ENCODE peak calls at places on chromosomes 12 and 14, in four cellular contexts. X is naive thymus-derived CD4-positive, alpha-beta T cell; J is heart left ventricle; B is mucosa of descending colon. A is an unnamed sample.

GRCh38 chr14:71331393-71331792 is 424.1 kb downstream of the PCNX1 start:
- DNase-seq in B (no peak), X (no peak), J (no peak), A (no peak)

GRCh38 chr12:212799-213526 is 994 bp downstream of the SLC6A12 start:
- DNase-seq in J (peak; percentile 50), B (peak; percentile 61), X (no peak), A (no peak)

GRCh38 chr14:94598506-94598815 is 13.7 kb upstream of the SERPINA3 start:
- DNase-seq in B (peak; percentile 29), J (no peak), X (no peak), A (peak; percentile 77)

GRCh38 chr14:50397461-50398196 is 948 bp upstream of the CDKL1 start:
- DNase-seq in X (no peak), B (peak; percentile 50), J (peak; percentile 44), A (no peak)

GRCh38 chr14:96151242-96151641 is 53.4 kb upstream of the BDKRB2 start:
- DNase-seq in J (no peak), B (no peak), X (no peak), A (no peak)

GRCh38 chr12:116631619-116632018 is 72.4 kb downstream of the MAP1LC3B2 start:
- DNase-seq in B (no peak), X (no peak), J (no peak), A (no peak)

GRCh38 chr14:21267431-21267845 is 1.8 kb downstream of the HNRNPC start:
- DNase-seq in B (no peak), J (no peak), X (no peak), A (no peak)

GRCh38 chr12:62522984-62523383 is 56.4 kb downstream of the MON2 start:
- DNase-seq in B (no peak), X (no peak), J (no peak), A (no peak)

GRCh38 chr12:104684884-104685283 is 228.1 kb downstream of the CHST11 start:
- DNase-seq in J (no peak), X (no peak), B (no peak), A (no peak)

GRCh38 chr14:32476532-32476931 is 147.4 kb downstream of the AKAP6 start:
- DNase-seq in X (no peak), J (no peak), B (no peak), A (no peak)

GRCh38 chr12:105846331-105846730 is 292.4 kb downstream of the NUAK1 start:
- DNase-seq in B (no peak), X (no peak), J (no peak), A (no peak)

GRCh38 chr12:2640709-2641108 is 154.1 kb upstream of the FKBP4 start:
- DNase-seq in X (no peak), J (peak; percentile 72), B (no peak), A (peak; percentile 89)

GRCh38 chr14:58501214-58501816 is 73.8 kb downstream of the KIAA0586 start:
- DNase-seq in X (peak; percentile 52), B (no peak), J (no peak), A (peak; percentile 23)

GRCh38 chr12:39375206-39375808 is 67.6 kb downstream of the KIF21A start:
- DNase-seq in J (no peak), X (no peak), B (no peak), A (no peak)

GRCh38 chr14:90740081-90740480 is 76.1 kb downstream of the TTC7B start:
- DNase-seq in J (no peak), X (no peak), B (no peak), A (no peak)

GRCh38 chr14:106276326-106277267 is 750.2 kb downstream of the TMEM121 start:
- DNase-seq in X (peak; percentile 73), J (no peak), B (no peak), A (no peak)

GRCh38 chr12:29256598-29256997 is 107.5 kb downstream of the FAR2 start:
- DNase-seq in B (no peak), X (no peak), J (no peak), A (no peak)

GRCh38 chr12:117574655-117575054 is 213.2 kb upstream of the NOS1 start:
- DNase-seq in B (no peak), X (no peak), J (no peak), A (no peak)

GRCh38 chr12:118098911-118099671 is 4.7 kb downstream of the VSIG10 start:
- DNase-seq in J (no peak), X (no peak), B (peak; percentile 53), A (no peak)

GRCh38 chr12:118603610-118604361 is 227.4 kb downstream of the SUDS3 start:
- DNase-seq in X (no peak), B (no peak), J (no peak), A (no peak)

GRCh38 chr12:100926669-100927248 is 132.2 kb downstream of the ANO4 start:
- DNase-seq in J (no peak), B (no peak), X (no peak), A (no peak)

GRCh38 chr12:80582431-80582830 is 125.0 kb upstream of the MYF6 start:
- DNase-seq in B (no peak), J (no peak), X (no peak), A (no peak)

GRCh38 chr14:96639550-96639949 is 137.4 kb downstream of the PAPOLA start:
- DNase-seq in J (no peak), B (no peak), X (no peak), A (no peak)

GRCh38 chr12:69996276-69996675 is 171.2 kb downstream of the MYRFL start:
- DNase-seq in J (no peak), B (no peak), X (no peak), A (no peak)

GRCh38 chr14:34190746-34191145 is 239.9 kb upstream of the EGLN3 start:
- DNase-seq in J (no peak), B (no peak), X (no peak), A (no peak)

GRCh38 chr12:93122089-93122488 is 193.0 kb upstream of the EEA1 start:
- DNase-seq in B (no peak), X (no peak), J (no peak), A (no peak)

GRCh38 chr12:12017135-12017581 is 53.6 kb upstream of the BCL2L14 start:
- DNase-seq in X (no peak), J (peak; percentile 50), B (no peak), A (no peak)

GRCh38 chr12:108616941-108617858 is 16.5 kb downstream of the SELPLG start:
- DNase-seq in X (peak; percentile 48), B (no peak), J (no peak), A (no peak)

GRCh38 chr12:93125126-93125525 is 196.0 kb upstream of the EEA1 start:
- DNase-seq in B (no peak), J (no peak), X (no peak), A (no peak)

GRCh38 chr12:98533723-98534251 is 18.4 kb downstream of the TMPO start:
- DNase-seq in X (no peak), J (no peak), B (no peak), A (no peak)

GRCh38 chr12:114684870-114685273 is 897 bp upstream of the TBX3 start:
- DNase-seq in X (no peak), J (no peak), B (no peak), A (no peak)

GRCh38 chr12:114684098-114684869 is at the start of gene TBX3:
- DNase-seq in J (peak; percentile 96), X (peak; percentile 50), B (peak; percentile 94), A (peak; percentile 97)

GRCh38 chr12:114682101-114682919 is 1.7 kb downstream of the TBX3 start:
- DNase-seq in B (no peak), J (no peak), X (no peak), A (no peak)

GRCh38 chr12:114683709-114684097 is 272 bp downstream of the TBX3 start:
- DNase-seq in X (peak; percentile 22), J (no peak), B (no peak), A (no peak)

DNA sequence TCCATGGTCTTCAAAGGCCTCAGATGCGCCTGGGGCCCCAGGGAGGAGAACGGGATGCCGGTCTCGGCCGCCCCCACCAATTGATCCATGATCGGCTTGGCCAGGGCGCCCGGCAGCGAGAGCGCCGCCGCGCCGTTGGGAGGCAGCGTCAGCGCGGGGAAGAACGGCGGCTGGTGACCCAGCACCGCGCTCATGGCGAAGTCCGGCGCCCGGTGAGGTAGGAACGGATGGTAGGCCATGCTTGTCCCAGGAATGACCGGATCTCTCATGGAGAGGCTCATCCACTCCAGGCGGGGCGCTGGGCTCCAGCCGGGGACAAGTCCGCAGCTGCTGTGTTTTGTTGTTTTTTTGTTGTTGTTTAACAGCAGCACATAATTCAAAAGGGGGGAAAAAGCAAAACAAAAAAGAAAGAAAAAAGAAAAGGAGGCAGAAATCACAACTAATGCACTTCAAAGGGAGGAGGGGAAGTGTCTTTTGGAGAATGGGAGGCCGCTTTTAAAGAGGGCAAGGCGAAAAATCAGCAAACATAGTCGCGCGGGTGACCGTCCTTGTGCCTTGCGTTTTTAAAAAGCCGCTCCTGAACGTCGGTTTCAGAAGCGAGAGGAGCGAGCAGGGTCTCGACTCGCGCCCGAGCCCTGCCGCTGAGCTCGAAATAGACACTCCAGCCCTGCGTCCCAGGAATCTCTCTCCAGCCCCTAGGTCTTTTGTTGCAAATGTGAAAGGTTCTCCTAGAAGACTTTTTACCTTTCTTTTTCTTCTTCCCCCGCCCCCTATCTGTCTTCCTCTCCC is 861 bp downstream of the TBX3 start:
- DNase-seq in J (peak; percentile 64), X (no peak), B (peak; percentile 70), A (no peak)
- H3K4me3 ChIP-seq in J (peak overlapping the region; percentile 75), X (peak overlapping the region; percentile 50), B (peak overlapping the region; percentile 44), A (peak overlapping the region; percentile 71)

GRCh38 chr12:76755829-76756379 is 8.0 kb upstream of the ZDHHC17 start:
- DNase-seq in X (no peak), B (no peak), J (no peak), A (no peak)
- H3K4me1 ChIP-seq in X (no peaks in the 10 kb centered on the region), B (no peaks in the 10 kb centered on the region), J (no peaks in the 10 kb centered on the region), A (no peaks in the 10 kb centered on the region)

DNA sequence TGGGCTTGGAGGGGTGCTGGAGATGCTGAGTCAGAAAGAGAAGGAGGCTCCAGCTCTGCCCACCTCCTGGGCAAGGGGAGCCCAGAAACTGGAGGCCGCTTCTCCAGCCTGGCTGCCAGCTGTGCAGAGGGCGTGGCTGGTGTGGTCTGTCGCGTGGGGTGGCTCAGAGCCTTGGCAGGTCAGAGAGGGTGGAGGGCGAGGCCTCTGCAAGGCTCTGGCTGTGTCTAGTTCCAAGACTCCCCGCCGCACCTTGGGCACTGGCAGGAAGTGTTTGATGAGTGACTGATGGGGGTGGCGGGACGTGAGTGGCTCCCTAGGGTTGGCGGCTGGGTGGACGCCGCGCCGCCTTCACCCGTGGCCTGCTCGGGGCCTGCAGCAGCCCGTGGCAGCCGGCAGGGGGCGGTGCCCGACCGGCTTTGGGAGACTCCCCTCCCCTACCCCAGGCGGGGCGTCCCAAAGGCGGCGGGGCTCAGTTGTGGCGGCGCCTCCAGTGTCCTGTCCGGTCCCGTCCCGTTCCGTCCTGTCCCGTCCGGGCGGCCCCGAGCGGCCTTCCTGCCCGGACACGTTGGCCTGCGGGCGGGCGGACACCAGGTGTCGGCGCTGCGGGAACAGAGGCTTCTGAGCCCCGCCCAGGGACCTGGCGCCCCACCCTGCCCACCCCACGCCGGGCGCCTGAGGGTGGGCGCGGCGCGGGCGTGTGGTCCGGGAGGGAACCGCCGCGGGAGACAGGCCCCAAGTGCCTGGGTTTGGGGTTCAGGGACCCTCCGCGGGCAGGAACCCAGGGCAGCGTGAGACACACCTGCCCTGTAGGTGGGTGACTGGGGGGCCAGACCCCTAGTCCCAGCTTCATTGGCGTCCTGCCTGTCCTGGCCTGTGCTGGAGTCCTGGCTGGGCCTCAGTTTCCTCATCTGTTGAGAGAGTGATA is 39.7 kb downstream of the KRT80 start:
- DNase-seq in X (peak; percentile 76), J (peak; percentile 75), B (peak; percentile 87), A (no peak)
- H3K4me3 ChIP-seq in X (no peak overlapping the region), J (peak overlapping the region; percentile 36), B (no peak overlapping the region), A (no peak overlapping the region)

GRCh38 chr14:89340782-89341181 is 76.3 kb downstream of the FOXN3 start:
- DNase-seq in X (no peak), J (no peak), B (no peak), A (no peak)

GRCh38 chr14:89342049-89342448 is 75.0 kb downstream of the FOXN3 start:
- DNase-seq in B (no peak), J (no peak), X (no peak), A (no peak)

GRCh38 chr14:89339579-89339978 is 77.5 kb downstream of the FOXN3 start:
- DNase-seq in X (no peak), B (no peak), J (no peak), A (no peak)

GRCh38 chr14:89339158-89339557 is 77.9 kb downstream of the FOXN3 start:
- DNase-seq in X (no peak), B (no peak), J (no peak), A (no peak)

GRCh38 chr14:89340200-89340667 is 76.8 kb downstream of the FOXN3 start:
- DNase-seq in X (no peak), B (no peak), J (no peak), A (no peak)
- H3K4me1 ChIP-seq in X (peaks cover 6% of the 10 kb centered on the region), B (peaks cover 26% of the 10 kb centered on the region), J (peaks cover 20% of the 10 kb centered on the region), A (peaks cover 17% of the 10 kb centered on the region)

A was measured in SJSA1.